ENCODE peak calls at places on chromosomes 1 and 21, in nine cellular contexts. O is psoas muscle, W is tibial artery, B is GM12864, V is neural progenitor cell, X is tibial nerve, H is PC-3, A is lower leg skin, D is lung. Q is an unnamed sample.

GRCh38 chr1:232282541-232282940 is 347.4 kb downstream of the SIPA1L2 start:
- DNase-seq in W (no peak), O (no peak), X (no peak), D (no peak), V (no peak), A (no peak), B (no peak), H (peak; percentile 19), Q (no peak)

GRCh38 chr1:109272021-109272799 is 10.7 kb downstream of the PSRC1 start:
- DNase-seq in X (no peak), H (no peak), B (no peak), A (no peak), O (peak; percentile 58), W (no peak), V (no peak), D (no peak), Q (no peak)

GRCh38 chr1:17558954-17559617 is 19.6 kb downstream of the ARHGEF10L start:
- DNase-seq in D (no peak), A (no peak), W (no peak), X (no peak), O (no peak), B (no peak), H (peak; percentile 48), V (no peak), Q (no peak)

GRCh38 chr21:45306832-45307571 is 19.3 kb upstream of the POFUT2 start:
- DNase-seq in X (peak; percentile 76), H (no peak), W (peak; percentile 72), B (no peak), A (no peak), D (peak; percentile 70), O (peak; percentile 82), V (peak; percentile 73), Q (peak; percentile 88)

GRCh38 chr1:21779613-21780521 is 3.1 kb downstream of the USP48 start:
- DNase-seq in W (no peak), B (peak; percentile 94), X (no peak), A (no peak), O (no peak), V (no peak), D (no peak), H (no peak), Q (no peak)

GRCh38 chr1:209931141-209931540 is 6.9 kb upstream of the SYT14 start:
- DNase-seq in D (no peak), V (no peak), B (no peak), X (no peak), A (no peak), H (peak; percentile 0), O (no peak), W (no peak), Q (no peak)

GRCh38 chr1:77540501-77541161 is 141.8 kb downstream of the ZZZ3 start:
- DNase-seq in D (no peak), H (peak; percentile 86), A (no peak), X (no peak), B (no peak), W (no peak), O (no peak), V (no peak), Q (no peak)

GRCh38 chr1:46413596-46413985 is 19.5 kb downstream of the FAAH start:
- DNase-seq in D (no peak), O (peak; percentile 41), H (no peak), B (no peak), V (peak; percentile 40), X (no peak), A (no peak), W (no peak), Q (no peak)

GRCh38 chr1:15940110-15941043 is 35.5 kb downstream of the ZBTB17 start:
- DNase-seq in O (no peak), H (no peak), X (no peak), B (no peak), V (no peak), A (no peak), D (no peak), W (no peak), Q (no peak)
- H3K4me3 ChIP-seq in O (no peak overlapping the region), H (no peak overlapping the region), X (no peak overlapping the region), B (no peak overlapping the region), V (no peak overlapping the region), A (no peak overlapping the region), D (no peak overlapping the region), W (no peak overlapping the region), Q (no peak overlapping the region)

GRCh38 chr1:154954541-154954940 is 1.4 kb downstream of the PBXIP1 start:
- DNase-seq in X (no peak), H (no peak), V (peak; percentile 69), O (no peak), A (no peak), D (no peak), W (no peak), B (no peak), Q (no peak)

GRCh38 chr1:154955039-154955717 is 721 bp downstream of the PBXIP1 start:
- DNase-seq in H (no peak), X (no peak), B (no peak), W (peak; percentile 55), O (peak; percentile 71), A (no peak), D (no peak), V (peak; percentile 90), Q (peak; percentile 41)

GRCh38 chr1:154956557-154956956 is 658 bp upstream of the PBXIP1 start:
- DNase-seq in V (peak; percentile 58), A (no peak), H (no peak), B (no peak), O (peak; percentile 70), D (no peak), W (no peak), X (no peak), Q (no peak)

GRCh38 chr1:154957258-154957657 is 1.4 kb upstream of the PBXIP1 start:
- DNase-seq in B (no peak), X (no peak), A (no peak), D (no peak), W (no peak), V (no peak), O (no peak), H (no peak), Q (no peak)

GRCh38 chr1:154955718-154956513 is at the start of gene PBXIP1:
- DNase-seq in V (peak; percentile 95), D (peak; percentile 90), W (peak; percentile 85), H (peak; percentile 95), B (peak; percentile 79), A (peak; percentile 94), O (peak; percentile 75), X (peak; percentile 71), Q (no peak)
- TF ChIP-seq CTCF in V (peak; percentile 48), D (no peak), W (peak; percentile 27), H (peak; percentile 59), B (peak; percentile 12), A (no peak), O (no peak), X (peak; percentile 13), Q (no peak)

GRCh38 chr1:43533615-43534014 is 2.9 kb downstream of the PTPRF start:
- DNase-seq in D (no peak), H (no peak), V (no peak), W (no peak), X (no peak), O (no peak), B (no peak), A (no peak), Q (no peak)

GRCh38 chr1:43531453-43531905 is 796 bp downstream of the PTPRF start:
- DNase-seq in X (no peak), D (no peak), H (peak; percentile 33), W (no peak), V (peak; percentile 71), A (no peak), B (no peak), O (no peak), Q (peak; percentile 54)

GRCh38 chr1:43531906-43532584 is 1.4 kb downstream of the PTPRF start:
- DNase-seq in A (no peak), X (no peak), D (no peak), V (peak; percentile 48), W (no peak), B (no peak), O (no peak), H (peak; percentile 7), Q (peak; percentile 29)

GRCh38 chr1:43534256-43534655 is 3.6 kb downstream of the PTPRF start:
- DNase-seq in W (no peak), D (no peak), A (no peak), O (no peak), V (no peak), B (no peak), X (no peak), H (no peak), Q (no peak)

DNA sequence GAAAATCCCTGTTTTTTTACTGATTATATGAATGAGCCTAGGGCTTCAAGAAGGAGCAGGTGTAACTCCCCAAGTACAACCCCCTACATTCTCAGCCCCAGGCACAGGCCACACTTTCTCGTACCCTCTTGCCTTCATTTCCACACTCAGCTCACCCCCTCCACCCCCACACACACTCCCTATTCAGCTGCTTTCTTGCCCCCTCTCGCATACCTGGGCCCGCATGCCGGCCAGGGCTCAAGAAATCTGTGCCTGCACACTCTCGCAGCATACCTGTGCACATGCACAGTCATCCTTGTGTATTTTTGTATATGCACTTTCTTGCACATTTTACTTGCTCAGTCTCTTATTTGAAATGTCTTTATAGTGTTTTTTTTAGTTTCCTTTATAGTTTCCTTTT is 2.0 kb downstream of the PTPRF start:
- DNase-seq in D (no peak), V (no peak), H (no peak), X (no peak), O (no peak), W (no peak), B (no peak), A (no peak), Q (no peak)
- H3K4me3 ChIP-seq in D (no peak overlapping the region), V (peak overlapping the region; percentile 92), H (peak overlapping the region; percentile 98), X (no peak overlapping the region), O (no peak overlapping the region), W (no peak overlapping the region), B (no peak overlapping the region), A (no peak overlapping the region), Q (no peak overlapping the region)

GRCh38 chr1:201229771-201230635 is 39.4 kb downstream of the IGFN1 start:
- DNase-seq in W (no peak), B (no peak), A (no peak), H (peak; percentile 99), V (no peak), O (no peak), X (no peak), D (no peak), Q (no peak)
- TF ChIP-seq CTCF in W (no peak), B (no peak), A (no peak), H (peak; percentile 91), V (peak; percentile 25), O (no peak), X (no peak), D (no peak), Q (no peak)

Q was measured in pancreas.